ENCODE peak calls at places on chromosomes 3 and 15, in nine cellular contexts. K is breast epithelium, Q is hepatocyte, A is HCT116, Z is OCI-LY7, C is fibroblast of mammary gland, N is foreskin fibroblast, L is astrocyte, Y is AG09309. F is an unnamed sample.

GRCh38 chr3:141076026-141076797 is 25.1 kb downstream of the SPSB4 start:
- DNase-seq in C (no peak), N (no peak), Q (no peak), Z (no peak), L (no peak), A (no peak), Y (no peak), K (no peak), F (no peak)

GRCh38 chr3:73499787-73500186 is 125.0 kb downstream of the PDZRN3 start:
- DNase-seq in L (peak; percentile 57), K (no peak), Q (no peak), Z (no peak), A (no peak), Y (no peak), C (no peak), N (no peak), F (peak; percentile 58)

GRCh38 chr15:89003865-89004725 is 84.2 kb upstream of the ABHD2 start:
- DNase-seq in Z (peak; percentile 11), N (peak; percentile 63), L (peak; percentile 42), A (no peak), C (peak; percentile 44), Q (peak; percentile 83), K (no peak), Y (no peak), F (peak; percentile 68)

GRCh38 chr15:68385671-68386586 is 46.0 kb downstream of the ITGA11 start:
- DNase-seq in K (no peak), Y (no peak), Q (no peak), Z (no peak), N (no peak), C (no peak), A (no peak), L (no peak), F (no peak)

GRCh38 chr3:112304611-112305010 is 10.6 kb upstream of the SLC9C1 start:
- DNase-seq in A (no peak), L (peak; percentile 5), Q (no peak), Z (peak; percentile 27), N (peak; percentile 40), K (no peak), Y (no peak), C (peak; percentile 4), F (peak; percentile 4)

GRCh38 chr3:111539351-111540331 is 2.4 kb upstream of the CD96 start:
- DNase-seq in Z (peak; percentile 4), K (no peak), N (peak; percentile 71), A (peak; percentile 52), L (no peak), C (peak; percentile 28), Y (no peak), Q (peak; percentile 84), F (peak; percentile 47)

GRCh38 chr3:2511356-2511755 is 412.7 kb downstream of the CNTN4 start:
- DNase-seq in L (no peak), K (no peak), C (no peak), Z (no peak), Q (no peak), A (no peak), N (no peak), Y (no peak), F (no peak)

GRCh38 chr3:157255797-157256196 is 95.8 kb upstream of the CCNL1 start:
- DNase-seq in C (no peak), Z (no peak), N (no peak), A (no peak), L (no peak), Y (no peak), Q (no peak), K (no peak), F (no peak)

GRCh38 chr15:73630030-73630429 is 3.2 kb downstream of the NPTN start:
- DNase-seq in K (no peak), A (no peak), Z (no peak), L (no peak), C (no peak), Q (no peak), Y (no peak), N (no peak), F (no peak)

GRCh38 chr3:190205739-190206138 is 85.0 kb upstream of the P3H2 start:
- DNase-seq in K (no peak), Q (no peak), Z (no peak), C (peak; percentile 86), L (peak; percentile 76), N (peak; percentile 73), A (no peak), Y (peak; percentile 23), F (peak; percentile 44)

GRCh38 chr3:38551026-38551832 is 55.1 kb downstream of the EXOG start:
- DNase-seq in Q (no peak), A (no peak), Y (no peak), L (no peak), C (no peak), Z (no peak), K (no peak), N (no peak), F (no peak)

GRCh38 chr3:187039100-187039722 is 100.1 kb downstream of the RPL39L start:
- DNase-seq in K (no peak), A (no peak), Q (no peak), N (no peak), L (no peak), Z (no peak), C (no peak), Y (no peak), F (no peak)

GRCh38 chr3:102354818-102355515 is 79.8 kb upstream of the ZPLD1 start:
- DNase-seq in A (peak; percentile 12), K (no peak), Q (peak; percentile 66), L (peak; percentile 38), C (peak; percentile 58), N (peak; percentile 60), Z (no peak), Y (peak; percentile 4), F (peak; percentile 2)

GRCh38 chr3:59641169-59641914 is 591.5 kb upstream of the CFAP20DC start:
- DNase-seq in N (peak; percentile 15), Y (no peak), L (peak; percentile 48), A (no peak), C (peak; percentile 65), Z (no peak), Q (no peak), K (peak; percentile 75), F (peak; percentile 89)

GRCh38 chr15:101707983-101708382 is 16.3 kb downstream of the TARS3 start:
- DNase-seq in C (no peak), A (no peak), L (no peak), Q (no peak), N (no peak), Y (no peak), Z (no peak), K (no peak), F (no peak)

GRCh38 chr3:138542977-138543376 is 51.1 kb downstream of the CEP70 start:
- DNase-seq in L (no peak), K (no peak), Y (no peak), N (no peak), Q (no peak), C (no peak), A (no peak), Z (no peak), F (no peak)

GRCh38 chr15:74400915-74401757 is 32.6 kb downstream of the SEMA7A start:
- DNase-seq in Z (peak; percentile 64), C (peak; percentile 59), N (no peak), L (no peak), Q (no peak), K (no peak), Y (no peak), A (no peak), F (no peak)

GRCh38 chr3:183230826-183231225 is 22.2 kb upstream of the B3GNT5 start:
- DNase-seq in K (no peak), Z (no peak), A (no peak), C (no peak), L (no peak), Q (no peak), N (no peak), Y (no peak), F (no peak)
- H3K4me3 ChIP-seq in K (no peak overlapping the region), Z (no peak overlapping the region), A (no peak overlapping the region), C (no peak overlapping the region), L (no peak overlapping the region), Q (no peak overlapping the region), N (no peak overlapping the region), Y (no peak overlapping the region), F (no peak overlapping the region)

DNA sequence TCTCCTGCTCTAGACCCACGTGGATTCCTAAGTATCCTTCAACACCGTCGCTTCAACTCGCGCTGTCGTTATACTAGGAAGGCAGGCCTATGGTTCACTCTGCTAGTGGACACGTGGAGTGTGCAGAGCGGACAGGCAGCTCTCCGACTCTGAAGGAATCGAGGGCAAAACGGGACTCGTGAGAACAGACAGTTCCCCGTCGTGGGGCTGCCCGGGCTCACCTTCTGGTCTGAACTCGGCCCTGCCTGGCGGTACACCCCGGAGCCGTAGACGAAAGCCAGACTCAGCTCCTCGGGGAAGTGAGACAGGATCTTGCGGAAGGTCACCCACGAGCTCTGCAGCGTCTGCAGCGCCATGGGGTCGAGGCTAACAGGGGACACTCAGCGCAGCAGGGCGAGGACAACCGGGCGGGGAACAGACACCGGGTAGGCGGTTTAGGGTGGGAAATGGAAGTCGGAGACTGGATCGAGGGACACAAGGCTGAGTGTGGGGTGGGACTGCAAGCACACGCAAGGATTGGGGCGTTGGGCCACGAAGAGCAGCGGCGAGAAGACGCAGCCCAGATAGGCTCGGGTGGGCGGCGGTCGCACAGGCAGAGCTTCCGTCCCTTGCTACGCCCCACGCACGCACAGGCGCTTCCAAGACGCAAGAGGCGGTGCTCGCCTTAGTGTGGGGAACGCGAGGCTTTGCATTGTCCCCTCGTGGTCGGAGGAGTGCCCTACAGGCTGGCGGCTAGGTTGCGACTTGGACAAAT is at the start of gene TAMM41:
- DNase-seq in Q (peak; percentile 94), A (peak; percentile 81), K (peak; percentile 80), N (peak; percentile 97), L (peak; percentile 83), Z (peak; percentile 88), Y (peak; percentile 56), C (peak; percentile 89), F (peak; percentile 89)
- TF ChIP-seq CTCF in Q (peak; percentile 77), A (peak; percentile 66), K (peak; percentile 35), N (peak; percentile 45), L (peak; percentile 35), Z (peak; percentile 77), Y (peak; percentile 70), C (peak; percentile 61), F (peak; percentile 79)

GRCh38 chr3:53581671-53582070 is 87.3 kb downstream of the CACNA1D start:
- DNase-seq in N (no peak), Z (no peak), L (peak; percentile 48), K (no peak), Q (no peak), Y (no peak), A (no peak), C (peak; percentile 42), F (peak; percentile 48)
- H3K4me3 ChIP-seq in N (no peak overlapping the region), Z (no peak overlapping the region), L (no peak overlapping the region), K (no peak overlapping the region), Q (no peak overlapping the region), Y (no peak overlapping the region), A (no peak overlapping the region), C (no peak overlapping the region), F (no peak overlapping the region)

DNA sequence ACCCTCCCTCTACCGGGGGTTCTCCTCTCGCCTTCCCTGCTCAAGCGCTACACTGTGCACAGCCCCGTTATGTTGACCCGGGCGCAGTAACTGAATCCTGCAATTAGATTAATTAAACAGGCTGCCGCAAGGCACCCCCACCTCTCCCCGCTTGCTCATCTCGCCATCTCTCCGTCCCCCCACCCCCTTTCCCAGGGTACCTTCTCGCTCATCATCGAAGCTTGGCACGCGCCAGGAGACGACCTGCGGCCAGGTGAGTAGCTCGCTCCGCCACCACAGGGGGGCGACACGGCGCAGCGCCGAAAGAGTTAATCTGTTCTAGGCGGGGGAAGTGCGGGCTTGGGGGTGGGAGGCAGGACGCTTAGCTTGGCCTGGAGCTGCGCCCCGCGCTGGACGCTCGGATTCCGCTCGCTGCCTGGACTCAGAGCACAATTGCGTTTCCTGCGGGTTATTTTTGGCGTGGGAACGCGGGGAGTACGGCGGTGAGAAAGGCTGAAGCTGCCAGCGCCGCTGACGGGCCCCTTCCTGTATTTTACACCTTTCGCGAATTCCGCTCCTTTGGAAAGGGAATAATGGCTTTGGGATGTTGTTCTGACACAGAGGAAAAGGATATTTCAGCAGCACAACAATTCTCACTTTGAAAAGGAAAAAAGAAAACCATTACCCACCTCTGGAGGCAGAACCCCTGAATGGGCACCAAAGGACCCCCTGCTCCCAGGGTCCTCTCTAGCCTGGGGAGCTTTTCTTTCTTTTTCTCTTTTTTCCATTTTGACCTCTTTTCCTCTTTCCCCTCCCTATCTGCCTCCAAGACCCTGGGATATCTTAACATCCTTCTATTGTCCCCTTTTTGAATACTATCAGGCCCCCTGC is 1.5 kb downstream of the DLL4 start:
- DNase-seq in L (peak; percentile 16), K (no peak), N (peak; percentile 54), Q (peak; percentile 74), Z (peak; percentile 54), Y (no peak), A (peak; percentile 70), C (no peak), F (no peak)
- TF ChIP-seq CTCF in L (peak; percentile 18), K (no peak), N (peak; percentile 67), Q (peak; percentile 78), Z (peak; percentile 87), Y (peak; percentile 60), A (peak; percentile 80), C (peak; percentile 24), F (no peak)